ENCODE peak calls at places on chromosomes 4 and X, in five cellular contexts. B is MV-4-11, H is AG09309, D is mesendoderm, Q is brain microvascular endothelial cell. U is an unnamed sample.

GRCh38 chr4:10033191-10033881 is 12.0 kb upstream of the SLC2A9 start:
- DNase-seq in B (peak), H (no peak), Q (peak), D (no peak), U (no peak)

GRCh38 chrX:121876316-121876715 is 828.9 kb downstream of the GLUD2 start:
- DNase-seq in H (peak), D (peak), Q (no peak), B (peak), U (no peak)

GRCh38 chrX:137362583-137362982 is 203.3 kb upstream of the ZIC3 start:
- DNase-seq in B (no peak), Q (no peak), H (no peak), D (no peak), U (no peak)

GRCh38 chrX:101740642-101741041 is 81.0 kb upstream of the ARMCX2 start:
- DNase-seq in D (no peak), H (no peak), Q (no peak), B (no peak), U (no peak)

GRCh38 chr4:160685729-160686128 is 1478.1 kb downstream of the FSTL5 start:
- DNase-seq in H (no peak), B (no peak), D (no peak), Q (no peak), U (no peak)

GRCh38 chr4:7226993-7227392 is 34.7 kb downstream of the SORCS2 start:
- DNase-seq in H (no peak), B (peak), Q (no peak), D (no peak), U (no peak)

GRCh38 chr4:99202094-99202493 is 17.0 kb downstream of the ADH6 start:
- DNase-seq in Q (no peak), B (no peak), H (no peak), D (no peak), U (no peak)

GRCh38 chrX:150162141-150162540 is 201.0 kb upstream of the MAMLD1 start:
- DNase-seq in D (peak), Q (no peak), H (no peak), B (no peak), U (no peak)

GRCh38 chrX:8548446-8548845 is 83.8 kb downstream of the VCX3B start:
- DNase-seq in H (no peak), D (no peak), B (no peak), Q (no peak), U (no peak)

GRCh38 chr4:154506253-154506652 is 14.7 kb upstream of the DCHS2 start:
- DNase-seq in D (peak), Q (peak), H (peak), B (peak), U (no peak)

GRCh38 chr4:56656346-56656643 is 24.8 kb downstream of the HOPX start:
- DNase-seq in H (no peak), Q (no peak), B (no peak), D (no peak), U (no peak)

U was measured in effector CD8-positive, alpha-beta T cell.